ENCODE peak calls at places on chromosomes 7 and 10, in seven cellular contexts. One of them, this sample, is unnamed.

GRCh38 chr10:33103980-33104379 is 145.9 kb upstream of the ITGB1 start:
- DNase-seq in CD8-positive, alpha-beta memory T cell: no peak
- DNase-seq in tibial nerve: no peak
- DNase-seq in vagina: no peak
- DNase-seq in adrenal gland: no peak
- DNase-seq in suprapubic skin: no peak
- DNase-seq in right atrium auricular region: no peak
- DNase-seq in this sample: no peak

GRCh38 chr7:404782-405488 is 114.7 kb downstream of the PDGFA start:
- DNase-seq in CD8-positive, alpha-beta memory T cell: no peak
- DNase-seq in tibial nerve: no peak
- DNase-seq in vagina: no peak
- DNase-seq in adrenal gland: no peak
- DNase-seq in suprapubic skin: no peak
- DNase-seq in right atrium auricular region: no peak
- DNase-seq in this sample: no peak

GRCh38 chr10:70812814-70813213 is 2.9 kb upstream of the SGPL1 start:
- DNase-seq in CD8-positive, alpha-beta memory T cell: no peak
- DNase-seq in tibial nerve: no peak
- DNase-seq in vagina: no peak
- DNase-seq in adrenal gland: no peak
- DNase-seq in suprapubic skin: no peak
- DNase-seq in right atrium auricular region: no peak
- DNase-seq in this sample: no peak

GRCh38 chr7:83732305-83732704 is 83.4 kb upstream of the SEMA3E start:
- DNase-seq in CD8-positive, alpha-beta memory T cell: no peak
- DNase-seq in tibial nerve: no peak
- DNase-seq in vagina: no peak
- DNase-seq in adrenal gland: no peak
- DNase-seq in suprapubic skin: no peak
- DNase-seq in right atrium auricular region: no peak
- DNase-seq in this sample: no peak

GRCh38 chr7:93298671-93299070 is 66.5 kb downstream of the VPS50 start:
- DNase-seq in CD8-positive, alpha-beta memory T cell: no peak
- DNase-seq in tibial nerve: no peak
- DNase-seq in vagina: no peak
- DNase-seq in adrenal gland: no peak
- DNase-seq in suprapubic skin: no peak
- DNase-seq in right atrium auricular region: no peak
- DNase-seq in this sample: no peak

GRCh38 chr7:101817031-101817929 is at the start of gene CUX1:
- DNase-seq in CD8-positive, alpha-beta memory T cell: peak
- DNase-seq in tibial nerve: no peak
- DNase-seq in vagina: no peak
- DNase-seq in adrenal gland: peak
- DNase-seq in suprapubic skin: no peak
- DNase-seq in right atrium auricular region: no peak
- DNase-seq in this sample: no peak

GRCh38 chr7:12800501-12800900 is 113.1 kb downstream of the ARL4A start:
- DNase-seq in CD8-positive, alpha-beta memory T cell: no peak
- DNase-seq in tibial nerve: no peak
- DNase-seq in vagina: no peak
- DNase-seq in adrenal gland: no peak
- DNase-seq in suprapubic skin: no peak
- DNase-seq in right atrium auricular region: no peak
- DNase-seq in this sample: no peak

GRCh38 chr10:71323407-71323806 is 4.3 kb downstream of the SLC29A3 start:
- DNase-seq in CD8-positive, alpha-beta memory T cell: no peak
- DNase-seq in tibial nerve: no peak
- DNase-seq in vagina: no peak
- DNase-seq in adrenal gland: no peak
- DNase-seq in suprapubic skin: no peak
- DNase-seq in right atrium auricular region: no peak
- DNase-seq in this sample: no peak

GRCh38 chr7:20276705-20277472 is 53.8 kb upstream of the ITGB8 start:
- DNase-seq in CD8-positive, alpha-beta memory T cell: no peak
- DNase-seq in tibial nerve: no peak
- DNase-seq in vagina: no peak
- DNase-seq in adrenal gland: no peak
- DNase-seq in suprapubic skin: no peak
- DNase-seq in right atrium auricular region: no peak
- DNase-seq in this sample: no peak

GRCh38 chr10:22652988-22653431 is 61.4 kb downstream of the PIP4K2A start:
- DNase-seq in CD8-positive, alpha-beta memory T cell: peak
- DNase-seq in tibial nerve: no peak
- DNase-seq in vagina: no peak
- DNase-seq in adrenal gland: no peak
- DNase-seq in suprapubic skin: no peak
- DNase-seq in right atrium auricular region: no peak
- DNase-seq in this sample: no peak

GRCh38 chr7:71535616-71536015 is 403.7 kb downstream of the GALNT17 start:
- DNase-seq in CD8-positive, alpha-beta memory T cell: no peak
- DNase-seq in tibial nerve: no peak
- DNase-seq in vagina: no peak
- DNase-seq in adrenal gland: no peak
- DNase-seq in suprapubic skin: no peak
- DNase-seq in right atrium auricular region: no peak
- DNase-seq in this sample: no peak

GRCh38 chr10:27223964-27224363 is 16.6 kb downstream of the ACBD5 start:
- DNase-seq in CD8-positive, alpha-beta memory T cell: peak
- DNase-seq in tibial nerve: peak
- DNase-seq in vagina: no peak
- DNase-seq in adrenal gland: peak
- DNase-seq in suprapubic skin: no peak
- DNase-seq in right atrium auricular region: no peak
- DNase-seq in this sample: no peak

GRCh38 chr7:132065193-132065972 is 509.0 kb upstream of the PODXL start:
- DNase-seq in CD8-positive, alpha-beta memory T cell: no peak
- DNase-seq in tibial nerve: peak
- DNase-seq in vagina: peak
- DNase-seq in adrenal gland: peak
- DNase-seq in suprapubic skin: peak
- DNase-seq in right atrium auricular region: peak
- DNase-seq in this sample: no peak
- H3K27ac ChIP-seq in CD8-positive, alpha-beta memory T cell: no peak
- H3K27ac ChIP-seq in tibial nerve: peak
- H3K27ac ChIP-seq in vagina: peak
- H3K27ac ChIP-seq in adrenal gland: no peak
- H3K27ac ChIP-seq in suprapubic skin: peak
- H3K27ac ChIP-seq in right atrium auricular region: peak
- H3K27ac ChIP-seq in this sample: no peak

GRCh38 chr10:19826712-19827111 is 10.5 kb downstream of the PLXDC2 start:
- DNase-seq in CD8-positive, alpha-beta memory T cell: no peak
- DNase-seq in tibial nerve: peak
- DNase-seq in vagina: no peak
- DNase-seq in adrenal gland: no peak
- DNase-seq in suprapubic skin: no peak
- DNase-seq in right atrium auricular region: no peak
- DNase-seq in this sample: no peak

GRCh38 chr10:19824397-19825342 is 8.4 kb downstream of the PLXDC2 start:
- DNase-seq in CD8-positive, alpha-beta memory T cell: no peak
- DNase-seq in tibial nerve: no peak
- DNase-seq in vagina: no peak
- DNase-seq in adrenal gland: no peak
- DNase-seq in suprapubic skin: no peak
- DNase-seq in right atrium auricular region: no peak
- DNase-seq in this sample: no peak

GRCh38 chr10:19832624-19833507 is 16.6 kb downstream of the PLXDC2 start:
- DNase-seq in CD8-positive, alpha-beta memory T cell: no peak
- DNase-seq in tibial nerve: no peak
- DNase-seq in vagina: no peak
- DNase-seq in adrenal gland: peak
- DNase-seq in suprapubic skin: no peak
- DNase-seq in right atrium auricular region: no peak
- DNase-seq in this sample: no peak

GRCh38 chr10:19825690-19826089 is 9.5 kb downstream of the PLXDC2 start:
- DNase-seq in CD8-positive, alpha-beta memory T cell: no peak
- DNase-seq in tibial nerve: no peak
- DNase-seq in vagina: no peak
- DNase-seq in adrenal gland: no peak
- DNase-seq in suprapubic skin: no peak
- DNase-seq in right atrium auricular region: no peak
- DNase-seq in this sample: no peak

DNA sequence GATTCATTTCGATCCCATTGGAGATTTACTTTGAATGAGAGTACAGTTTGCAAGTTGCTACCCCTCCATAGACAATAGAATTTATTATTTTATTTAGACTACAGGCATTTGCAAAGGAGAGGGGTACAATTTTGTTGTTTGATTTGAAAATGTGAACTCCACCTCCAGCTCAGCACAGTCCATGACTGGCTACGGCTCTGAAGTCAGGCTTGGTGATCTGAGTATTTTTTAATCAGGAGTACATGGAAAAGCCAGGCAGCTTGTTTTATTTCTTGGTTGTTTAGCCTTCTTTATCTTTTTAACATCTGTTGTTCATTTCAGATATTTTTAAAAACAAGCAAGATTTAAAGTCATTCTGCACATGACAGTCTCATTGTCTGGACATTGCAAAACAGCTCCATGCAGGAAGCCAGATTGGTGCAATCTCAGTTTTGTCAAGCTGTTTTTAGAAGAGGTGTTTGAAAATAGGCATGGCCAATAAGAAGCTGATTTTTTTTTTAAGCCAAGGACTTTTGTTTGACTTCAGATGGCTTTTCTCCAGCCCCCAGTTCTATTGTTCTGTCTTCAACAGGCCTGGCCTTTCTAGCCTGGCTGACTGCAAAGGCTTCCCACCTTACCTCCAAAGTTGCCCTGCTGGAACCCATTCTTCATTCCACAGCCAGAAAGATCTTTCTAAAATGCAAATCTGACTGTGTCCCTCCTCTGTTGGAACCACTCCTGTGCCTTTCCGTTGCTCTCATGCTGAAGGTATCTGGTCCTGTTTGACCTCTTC is 12.2 kb downstream of the PLXDC2 start:
- DNase-seq in CD8-positive, alpha-beta memory T cell: no peak
- DNase-seq in tibial nerve: peak
- DNase-seq in vagina: no peak
- DNase-seq in adrenal gland: peak
- DNase-seq in suprapubic skin: no peak
- DNase-seq in right atrium auricular region: no peak
- DNase-seq in this sample: no peak
- H3K27ac ChIP-seq in CD8-positive, alpha-beta memory T cell: no peak
- H3K27ac ChIP-seq in tibial nerve: peak
- H3K27ac ChIP-seq in vagina: peak
- H3K27ac ChIP-seq in adrenal gland: peak
- H3K27ac ChIP-seq in suprapubic skin: peak
- H3K27ac ChIP-seq in right atrium auricular region: peak
- H3K27ac ChIP-seq in this sample: no peak

DNA sequence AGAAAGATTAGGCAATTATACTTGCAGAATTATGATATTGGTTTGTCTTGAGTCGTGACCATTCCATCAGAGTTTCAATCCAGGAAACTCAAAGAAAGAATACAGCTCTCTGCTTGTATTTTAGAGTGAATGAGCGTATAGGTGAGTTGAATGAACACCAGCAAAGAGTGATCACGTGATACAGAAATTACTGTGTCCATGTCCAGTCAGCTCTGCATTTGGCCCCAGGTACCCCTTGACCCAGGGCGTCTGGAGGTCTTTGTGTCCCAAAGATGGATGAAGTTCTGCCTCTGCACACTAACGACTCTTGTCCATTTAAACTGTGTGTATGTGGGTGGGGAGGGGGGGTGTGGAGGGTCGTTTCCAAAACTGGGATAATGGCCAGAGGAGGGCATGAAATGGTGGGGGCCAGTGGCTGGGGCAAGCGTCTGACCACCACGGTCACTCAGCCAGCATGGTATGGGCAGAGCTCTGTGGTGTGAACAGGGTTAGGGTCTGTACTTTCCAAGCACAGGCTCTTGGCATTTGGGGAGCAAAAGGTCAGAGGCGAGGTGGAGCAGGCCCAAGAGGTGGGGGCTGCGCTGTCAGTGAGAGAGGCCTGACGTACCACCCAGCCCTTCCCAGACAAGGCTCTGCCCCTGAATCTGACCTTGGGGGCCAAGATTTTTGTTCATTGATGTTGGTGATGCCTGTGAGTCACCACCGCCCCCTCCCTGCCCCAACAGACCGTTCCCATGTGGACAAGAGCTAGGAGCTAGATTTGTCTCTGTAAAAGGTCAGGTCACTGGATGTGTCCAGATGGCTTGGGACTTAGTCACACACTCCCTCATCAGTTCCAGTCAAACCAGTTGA is 1.4 kb downstream of the PTPRE start:
- DNase-seq in CD8-positive, alpha-beta memory T cell: no peak
- DNase-seq in tibial nerve: no peak
- DNase-seq in vagina: no peak
- DNase-seq in adrenal gland: peak
- DNase-seq in suprapubic skin: no peak
- DNase-seq in right atrium auricular region: no peak
- DNase-seq in this sample: no peak
- H3K27ac ChIP-seq in CD8-positive, alpha-beta memory T cell: no peak
- H3K27ac ChIP-seq in tibial nerve: peak
- H3K27ac ChIP-seq in vagina: no peak
- H3K27ac ChIP-seq in adrenal gland: peak
- H3K27ac ChIP-seq in suprapubic skin: no peak
- H3K27ac ChIP-seq in right atrium auricular region: peak
- H3K27ac ChIP-seq in this sample: peak

GRCh38 chr7:28112883-28113540 is 67.6 kb downstream of the JAZF1 start:
- DNase-seq in CD8-positive, alpha-beta memory T cell: no peak
- DNase-seq in tibial nerve: peak
- DNase-seq in vagina: no peak
- DNase-seq in adrenal gland: peak
- DNase-seq in suprapubic skin: peak
- DNase-seq in right atrium auricular region: no peak
- DNase-seq in this sample: no peak
- H3K27ac ChIP-seq in CD8-positive, alpha-beta memory T cell: no peak
- H3K27ac ChIP-seq in tibial nerve: peak
- H3K27ac ChIP-seq in vagina: peak
- H3K27ac ChIP-seq in adrenal gland: no peak
- H3K27ac ChIP-seq in suprapubic skin: peak
- H3K27ac ChIP-seq in right atrium auricular region: no peak
- H3K27ac ChIP-seq in this sample: no peak

DNA sequence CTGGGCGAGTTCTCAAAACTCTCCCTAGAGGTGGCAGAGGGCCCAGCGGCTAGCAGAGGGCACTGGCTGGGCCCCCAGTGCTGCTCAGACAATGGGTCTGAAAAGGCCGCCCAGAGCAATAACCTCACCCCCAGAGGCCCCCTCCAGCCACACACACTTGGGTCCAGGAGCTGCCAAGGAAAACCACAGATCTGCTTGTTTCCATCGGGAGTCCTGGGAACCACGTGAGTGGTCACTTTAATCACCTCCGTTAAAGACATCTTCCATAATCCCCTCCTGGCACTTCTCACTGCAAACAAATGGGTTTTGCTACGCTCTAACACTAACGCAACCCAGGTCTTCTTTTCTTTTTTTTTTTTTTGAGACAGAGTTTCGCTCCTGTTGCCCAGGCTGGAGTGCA is 30.0 kb downstream of the NUDT1 start:
- DNase-seq in CD8-positive, alpha-beta memory T cell: no peak
- DNase-seq in tibial nerve: no peak
- DNase-seq in vagina: no peak
- DNase-seq in adrenal gland: no peak
- DNase-seq in suprapubic skin: no peak
- DNase-seq in right atrium auricular region: no peak
- DNase-seq in this sample: no peak
- H3K27ac ChIP-seq in CD8-positive, alpha-beta memory T cell: no peak
- H3K27ac ChIP-seq in tibial nerve: no peak
- H3K27ac ChIP-seq in vagina: no peak
- H3K27ac ChIP-seq in adrenal gland: no peak
- H3K27ac ChIP-seq in suprapubic skin: no peak
- H3K27ac ChIP-seq in right atrium auricular region: no peak
- H3K27ac ChIP-seq in this sample: no peak

GRCh38 chr10:69684981-69685353 is 54.9 kb downstream of the FAM241B start:
- DNase-seq in CD8-positive, alpha-beta memory T cell: no peak
- DNase-seq in tibial nerve: no peak
- DNase-seq in vagina: no peak
- DNase-seq in adrenal gland: no peak
- DNase-seq in suprapubic skin: no peak
- DNase-seq in right atrium auricular region: no peak
- DNase-seq in this sample: no peak
- H3K27ac ChIP-seq in CD8-positive, alpha-beta memory T cell: no peak
- H3K27ac ChIP-seq in tibial nerve: peak
- H3K27ac ChIP-seq in vagina: peak
- H3K27ac ChIP-seq in adrenal gland: no peak
- H3K27ac ChIP-seq in suprapubic skin: peak
- H3K27ac ChIP-seq in right atrium auricular region: peak
- H3K27ac ChIP-seq in this sample: no peak